ENCODE peak calls at places on chromosomes 7 and 10, in seven cellular contexts. R is ovary, U is tibial artery, Z is cardiac muscle cell, X is PC-9, O is HL-60, D is left ventricle myocardium inferior. T is an unnamed sample.
A peak's percentile ranks its signal among the peaks of the same experiment; 100 is the strongest.

GRCh38 chr10:67853512-67853911 is 15.5 kb upstream of the DNAJC12 start:
- DNase-seq in R (no peak), O (no peak), D (no peak), X (no peak), Z (no peak), U (no peak), T (no peak)

GRCh38 chr10:101050206-101051069 is 11.4 kb upstream of the KAZALD1 start:
- DNase-seq in R (peak; percentile 59), U (peak; percentile 76), Z (peak; percentile 73), X (no peak), D (peak; percentile 49), O (no peak), T (no peak)

GRCh38 chr7:4302203-4302905 is 379.7 kb upstream of the FOXK1 start:
- DNase-seq in R (no peak), U (no peak), O (no peak), X (no peak), D (no peak), Z (no peak), T (no peak)

GRCh38 chr10:99345350-99345749 is 16.2 kb downstream of the CNNM1 start:
- DNase-seq in R (no peak), X (no peak), Z (no peak), O (no peak), D (no peak), U (no peak), T (no peak)

GRCh38 chr7:50303082-50303893 is 1.2 kb upstream of the IKZF1 start:
- DNase-seq in X (no peak), D (no peak), Z (no peak), R (no peak), O (no peak), U (no peak), T (no peak)

GRCh38 chr10:61100882-61101281 is 156.9 kb upstream of the RHOBTB1 start:
- DNase-seq in R (no peak), D (no peak), O (no peak), Z (no peak), X (no peak), U (no peak), T (no peak)

GRCh38 chr10:46232084-46232483 is 54.7 kb upstream of the ANTXRL start:
- DNase-seq in Z (no peak), D (no peak), R (no peak), U (no peak), X (peak; percentile 10), O (no peak), T (peak; percentile 30)

GRCh38 chr7:14836571-14837189 is 65.9 kb downstream of the DGKB start:
- DNase-seq in O (no peak), X (no peak), R (no peak), Z (peak; percentile 77), U (no peak), D (peak; percentile 43), T (no peak)

GRCh38 chr10:96025566-96025965 is 17.8 kb upstream of the CCNJ start:
- DNase-seq in R (no peak), O (no peak), X (no peak), U (no peak), D (no peak), Z (peak; percentile 43), T (no peak)

GRCh38 chr7:74371381-74372059 is 82.2 kb upstream of the GTF2IRD1 start:
- DNase-seq in X (peak; percentile 49), U (no peak), R (peak; percentile 51), Z (peak; percentile 56), O (no peak), D (no peak), T (no peak)

GRCh38 chr7:78124221-78124620 is 325.6 kb downstream of the PHTF2 start:
- DNase-seq in X (no peak), Z (no peak), O (no peak), D (no peak), R (no peak), U (no peak), T (no peak)

GRCh38 chr10:125982256-125982948 is 86.0 kb downstream of the FANK1 start:
- DNase-seq in U (no peak), R (peak; percentile 56), X (peak; percentile 47), D (no peak), Z (peak; percentile 73), O (peak; percentile 1), T (no peak)

GRCh38 chr7:75981450-75982305 is 12.7 kb downstream of the TMEM120A start:
- DNase-seq in X (no peak), Z (no peak), D (no peak), U (peak; percentile 67), O (no peak), R (peak; percentile 19), T (no peak)

GRCh38 chr10:101400529-101400928 is 46.6 kb downstream of the BTRC start:
- DNase-seq in U (no peak), Z (no peak), R (no peak), D (no peak), O (no peak), X (no peak), T (no peak)

GRCh38 chr10:3828404-3829192 is 43.6 kb upstream of the KLF6 start:
- DNase-seq in O (no peak), Z (no peak), R (no peak), X (no peak), D (no peak), U (no peak), T (no peak)

GRCh38 chr7:50657341-50657873 is 92.2 kb upstream of the DDC start:
- DNase-seq in U (peak; percentile 91), O (no peak), Z (no peak), R (peak; percentile 89), X (no peak), D (peak; percentile 68), T (no peak)

GRCh38 chr10:123135415-123136141 is at the start of gene HMX3:
- DNase-seq in Z (no peak), D (no peak), R (no peak), X (no peak), O (no peak), U (no peak), T (no peak)

GRCh38 chr7:106824458-106824857 is 40.6 kb upstream of the PIK3CG start:
- DNase-seq in R (no peak), D (no peak), U (no peak), X (peak; percentile 68), O (no peak), Z (no peak), T (no peak)

GRCh38 chr10:6878067-6878412 is 298.0 kb upstream of the PRKCQ start:
- DNase-seq in Z (no peak), U (no peak), D (no peak), O (no peak), X (no peak), R (no peak), T (no peak)

GRCh38 chr10:117929321-117930067 is 117.2 kb downstream of the RAB11FIP2 start:
- DNase-seq in U (no peak), X (no peak), D (no peak), O (no peak), Z (peak; percentile 10), R (no peak), T (no peak)

GRCh38 chr10:93074597-93075368 is 1.1 kb downstream of the CYP26A1 start:
- DNase-seq in R (no peak), U (no peak), O (no peak), Z (no peak), D (no peak), X (no peak), T (no peak)

GRCh38 chr10:67669978-67670377 is 26.0 kb downstream of the CTNNA3 start:
- DNase-seq in R (no peak), U (no peak), X (no peak), Z (peak; percentile 19), D (no peak), O (no peak), T (no peak)

GRCh38 chr10:94225589-94225988 is 137.2 kb downstream of the NOC3L start:
- DNase-seq in O (no peak), D (no peak), R (no peak), Z (no peak), X (no peak), U (no peak), T (no peak)

GRCh38 chr7:105602325-105603305 is 21.3 kb upstream of the EFCAB10 start:
- DNase-seq in X (no peak), Z (no peak), R (no peak), D (no peak), O (no peak), U (no peak), T (no peak)

GRCh38 chr10:113108180-113108835 is 158.3 kb downstream of the TCF7L2 start:
- DNase-seq in U (no peak), O (no peak), X (no peak), R (no peak), Z (peak; percentile 33), D (no peak), T (peak; percentile 58)

DNA sequence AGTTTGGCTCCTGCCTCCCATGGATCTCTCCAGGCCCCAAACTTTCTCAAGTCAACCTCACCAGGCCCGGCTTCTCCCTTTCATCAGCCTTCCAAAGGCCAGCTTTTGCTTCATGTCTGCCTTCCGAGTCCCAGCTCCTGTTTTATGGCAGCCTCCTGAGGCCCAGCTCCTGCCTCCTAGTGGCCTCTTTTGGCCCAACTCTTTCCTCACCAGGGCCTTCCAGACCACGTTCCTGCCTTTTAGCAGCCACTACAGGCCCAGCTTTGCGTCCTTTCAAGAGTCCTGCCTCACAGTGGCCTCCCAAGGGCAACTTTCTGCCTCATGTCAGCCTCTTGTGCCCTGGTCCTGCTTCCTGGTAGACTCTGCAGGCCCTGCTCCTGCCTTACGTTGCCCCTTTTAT is 15.3 kb upstream of the TMEM248 start:
- DNase-seq in O (no peak), X (no peak), Z (no peak), U (no peak), R (no peak), D (no peak), T (no peak)
- TF ChIP-seq CTCF in O (no peak), X (no peak), Z (peak; percentile 16), U (no peak), R (no peak), D (no peak), T (no peak)

GRCh38 chr10:71982269-71983178 is 18.3 kb downstream of the CHST3 start:
- DNase-seq in Z (no peak), O (no peak), X (no peak), R (no peak), U (peak; percentile 41), D (no peak), T (no peak)
- TF ChIP-seq CTCF in Z (no peak), O (no peak), X (no peak), R (no peak), U (no peak), D (no peak), T (no peak)

GRCh38 chr10:4945706-4946348 is 17.4 kb upstream of the AKR1C1 start:
- DNase-seq in Z (no peak), X (no peak), U (no peak), O (no peak), R (no peak), D (no peak), T (no peak)
- TF ChIP-seq CTCF in Z (no peak), X (no peak), U (no peak), O (no peak), R (no peak), D (no peak), T (no peak)

GRCh38 chr10:103795634-103796265 is 59.6 kb downstream of the SH3PXD2A start:
- DNase-seq in X (no peak), D (peak; percentile 7), O (no peak), U (no peak), Z (no peak), R (no peak), T (no peak)
- TF ChIP-seq CTCF in X (no peak), D (no peak), O (no peak), U (no peak), Z (no peak), R (no peak), T (no peak)

T was measured in CD14-positive monocyte.